ENCODE peak calls at places on chromosomes 5 and 9, in nine cellular contexts. I is mesendoderm, E is right lobe of liver, Y is lung, U is brain microvascular endothelial cell, V is AG04450, Q is vagina, B is uterus, H is right atrium auricular region. P is an unnamed sample.

GRCh38 chr9:132411091-132411508 is 1.1 kb downstream of the CFAP77 start:
- DNase-seq in I (peak), E (no peak), Y (peak), U (peak), V (no peak), Q (no peak), B (no peak), H (no peak), P (no peak)

GRCh38 chr5:43661102-43661501 is 58.1 kb downstream of the NNT start:
- DNase-seq in I (peak), E (no peak), Y (no peak), U (peak), V (no peak), Q (no peak), B (peak), H (no peak), P (no peak)

GRCh38 chr5:143063175-143063970 is 293.2 kb downstream of the ARHGAP26 start:
- DNase-seq in I (no peak), E (no peak), Y (peak), U (no peak), V (no peak), Q (no peak), B (peak), H (no peak), P (no peak)

GRCh38 chr9:69785757-69786156 is 25.9 kb upstream of the PTAR1 start:
- DNase-seq in I (peak), E (no peak), Y (no peak), U (peak), V (peak), Q (no peak), B (no peak), H (no peak), P (no peak)

GRCh38 chr9:84266087-84266561 is 74.4 kb downstream of the SLC28A3 start:
- DNase-seq in I (peak), E (no peak), Y (no peak), U (no peak), V (no peak), Q (no peak), B (no peak), H (no peak), P (no peak)

GRCh38 chr5:134813827-134814226 is 31.9 kb upstream of the C5orf24 start:
- DNase-seq in I (no peak), E (no peak), Y (no peak), U (no peak), V (no peak), Q (no peak), B (no peak), H (no peak), P (no peak)

GRCh38 chr9:105065119-105066088 is 137.4 kb upstream of the ABCA1 start:
- DNase-seq in I (no peak), E (no peak), Y (no peak), U (no peak), V (no peak), Q (no peak), B (no peak), H (no peak), P (no peak)

GRCh38 chr9:131475111-131475955 is 27.4 kb upstream of the POMT1 start:
- DNase-seq in I (no peak), E (peak), Y (no peak), U (no peak), V (no peak), Q (no peak), B (no peak), H (no peak), P (no peak)

GRCh38 chr9:8560560-8561525 is 761.3 kb upstream of the DMAC1 start:
- DNase-seq in I (peak), E (no peak), Y (no peak), U (no peak), V (no peak), Q (no peak), B (no peak), H (no peak), P (no peak)

GRCh38 chr5:142215915-142216681 is 107.5 kb downstream of the NDFIP1 start:
- DNase-seq in I (peak), E (no peak), Y (peak), U (peak), V (peak), Q (no peak), B (peak), H (peak), P (peak)

GRCh38 chr9:137415451-137415850 is 7.5 kb downstream of the EXD3 start:
- DNase-seq in I (no peak), E (peak), Y (no peak), U (no peak), V (no peak), Q (no peak), B (no peak), H (no peak), P (no peak)

GRCh38 chr9:123742009-123742767 is 187.7 kb downstream of the DENND1A start:
- DNase-seq in I (no peak), E (peak), Y (no peak), U (no peak), V (no peak), Q (no peak), B (no peak), H (peak), P (no peak)

GRCh38 chr5:169870221-169870620 is 110.1 kb downstream of the INSYN2B start:
- DNase-seq in I (no peak), E (no peak), Y (no peak), U (no peak), V (no peak), Q (no peak), B (no peak), H (no peak), P (no peak)

GRCh38 chr9:20040991-20041606 is 252.3 kb upstream of the SLC24A2 start:
- DNase-seq in I (peak), E (no peak), Y (no peak), U (no peak), V (no peak), Q (no peak), B (no peak), H (no peak), P (no peak)

GRCh38 chr5:68176802-68177479 is 38.6 kb upstream of the PIK3R1 start:
- DNase-seq in I (peak), E (no peak), Y (no peak), U (no peak), V (no peak), Q (no peak), B (no peak), H (no peak), P (no peak)

GRCh38 chr5:132773601-132774355 is 3.3 kb downstream of the SEPTIN8 start:
- DNase-seq in I (no peak), E (no peak), Y (no peak), U (no peak), V (no peak), Q (no peak), B (no peak), H (no peak), P (no peak)

GRCh38 chr5:132773114-132773513 is 3.9 kb downstream of the SEPTIN8 start:
- DNase-seq in I (no peak), E (no peak), Y (no peak), U (no peak), V (no peak), Q (no peak), B (no peak), H (no peak), P (no peak)

GRCh38 chr5:132770476-132771159 is 6.4 kb downstream of the SEPTIN8 start:
- DNase-seq in I (peak), E (no peak), Y (no peak), U (no peak), V (no peak), Q (no peak), B (no peak), H (no peak), P (no peak)

GRCh38 chr5:132771559-132771998 is 5.5 kb downstream of the SEPTIN8 start:
- DNase-seq in I (peak), E (no peak), Y (no peak), U (peak), V (peak), Q (no peak), B (peak), H (peak), P (no peak)

DNA sequence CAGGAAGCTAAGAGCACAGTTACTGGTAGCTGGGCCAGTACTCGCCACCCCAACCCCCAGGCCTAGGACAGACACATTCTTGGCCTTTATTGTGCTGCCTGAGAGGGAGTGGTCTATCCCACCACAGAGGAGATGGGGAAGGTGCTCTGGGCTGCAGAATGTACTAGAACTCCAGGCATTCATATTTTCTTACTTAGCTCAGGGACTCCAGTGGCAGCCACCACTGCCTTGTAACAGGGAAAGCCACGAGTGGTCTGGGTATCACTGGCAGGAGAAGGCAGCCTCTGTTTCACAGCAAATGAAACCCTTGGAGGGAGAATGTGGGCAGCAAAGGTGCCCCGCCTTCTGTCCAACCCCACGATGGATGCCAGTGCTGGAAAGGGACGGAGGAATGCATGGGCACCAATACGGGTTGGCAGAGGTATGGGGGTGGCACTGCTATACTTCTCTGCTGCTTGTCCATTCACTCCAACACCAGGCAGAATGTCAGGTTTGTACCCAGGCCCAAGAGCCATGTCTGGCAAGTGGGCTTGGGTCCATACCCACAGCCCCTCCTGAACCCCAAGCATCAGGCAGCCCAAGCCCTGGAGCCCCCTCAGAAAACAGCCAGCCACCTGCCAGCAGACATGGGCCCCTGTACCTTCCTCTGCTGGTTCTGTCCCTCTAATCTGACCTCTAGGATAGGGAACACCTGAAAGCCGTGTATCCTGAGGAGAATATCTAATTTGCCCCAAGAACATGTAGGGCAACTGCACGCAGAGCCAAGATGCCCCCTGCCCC is 4.6 kb downstream of the SEPTIN8 start:
- DNase-seq in I (no peak), E (no peak), Y (no peak), U (no peak), V (no peak), Q (no peak), B (no peak), H (no peak), P (no peak)
- H3K27ac ChIP-seq in I (no peak), E (no peak), Y (peak), U (no peak), V (no peak), Q (peak), B (peak), H (peak), P (peak)

GRCh38 chr9:82912639-82913038 is 150.3 kb downstream of the RASEF start:
- DNase-seq in I (peak), E (no peak), Y (no peak), U (no peak), V (no peak), Q (no peak), B (no peak), H (no peak), P (no peak)

GRCh38 chr9:82911997-82912396 is 150.9 kb downstream of the RASEF start:
- DNase-seq in I (no peak), E (no peak), Y (no peak), U (no peak), V (no peak), Q (no peak), B (no peak), H (no peak), P (no peak)
- H3K4me3 ChIP-seq in I (no peak), E (no peak), Y (no peak), U (no peak), V (no peak), Q (no peak), B (no peak), H (no peak), P (no peak)

GRCh38 chr5:148499461-148499860 is 115.7 kb downstream of the FBXO38 start:
- DNase-seq in I (no peak), E (no peak), Y (no peak), U (peak), V (no peak), Q (no peak), B (no peak), H (no peak), P (no peak)
- H3K27ac ChIP-seq in I (no peak), E (no peak), Y (no peak), U (no peak), V (no peak), Q (no peak), B (no peak), H (no peak), P (no peak)

GRCh38 chr5:151020304-151021031 is at the start of gene GPX3:
- DNase-seq in I (peak), E (peak), Y (peak), U (no peak), V (no peak), Q (no peak), B (peak), H (peak), P (peak)
- H3K4me3 ChIP-seq in I (peak), E (peak), Y (peak), U (peak), V (peak), Q (peak), B (peak), H (peak), P (peak)

GRCh38 chr5:149488645-149489306 is 62.5 kb downstream of the CSNK1A1 start:
- DNase-seq in I (no peak), E (no peak), Y (peak), U (no peak), V (no peak), Q (no peak), B (no peak), H (no peak), P (no peak)

GRCh38 chr5:149485655-149486615 is 65.3 kb downstream of the CSNK1A1 start:
- DNase-seq in I (peak), E (no peak), Y (peak), U (peak), V (peak), Q (no peak), B (peak), H (peak), P (peak)

GRCh38 chr5:149489605-149490037 is 61.6 kb downstream of the CSNK1A1 start:
- DNase-seq in I (no peak), E (no peak), Y (no peak), U (no peak), V (no peak), Q (no peak), B (no peak), H (no peak), P (no peak)

GRCh38 chr5:149486726-149487635 is 64.3 kb downstream of the CSNK1A1 start:
- DNase-seq in I (peak), E (no peak), Y (no peak), U (peak), V (peak), Q (no peak), B (no peak), H (no peak), P (no peak)

DNA sequence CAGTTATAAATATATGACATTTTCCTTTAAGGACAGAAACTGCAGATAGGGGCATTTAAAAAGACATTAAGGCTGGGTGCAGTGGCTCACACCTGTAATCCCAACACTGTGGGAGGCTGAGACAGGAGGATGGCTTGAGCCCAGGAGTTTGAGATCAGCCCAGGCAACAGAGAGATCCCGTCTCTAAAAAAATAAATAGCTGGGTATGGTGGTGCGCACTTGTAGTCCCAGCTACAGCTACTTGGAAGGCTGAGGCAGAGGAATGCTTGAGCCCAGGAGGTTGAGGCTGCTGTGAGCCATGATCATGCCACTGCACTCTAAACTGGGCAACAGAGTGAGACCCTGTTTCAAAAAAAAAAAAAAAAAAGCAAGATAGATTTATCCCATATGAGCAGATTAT is 63.6 kb downstream of the CSNK1A1 start:
- DNase-seq in I (no peak), E (no peak), Y (no peak), U (no peak), V (no peak), Q (no peak), B (no peak), H (no peak), P (no peak)
- H3K27ac ChIP-seq in I (no peak), E (no peak), Y (no peak), U (peak), V (peak), Q (peak), B (peak), H (peak), P (peak)

DNA sequence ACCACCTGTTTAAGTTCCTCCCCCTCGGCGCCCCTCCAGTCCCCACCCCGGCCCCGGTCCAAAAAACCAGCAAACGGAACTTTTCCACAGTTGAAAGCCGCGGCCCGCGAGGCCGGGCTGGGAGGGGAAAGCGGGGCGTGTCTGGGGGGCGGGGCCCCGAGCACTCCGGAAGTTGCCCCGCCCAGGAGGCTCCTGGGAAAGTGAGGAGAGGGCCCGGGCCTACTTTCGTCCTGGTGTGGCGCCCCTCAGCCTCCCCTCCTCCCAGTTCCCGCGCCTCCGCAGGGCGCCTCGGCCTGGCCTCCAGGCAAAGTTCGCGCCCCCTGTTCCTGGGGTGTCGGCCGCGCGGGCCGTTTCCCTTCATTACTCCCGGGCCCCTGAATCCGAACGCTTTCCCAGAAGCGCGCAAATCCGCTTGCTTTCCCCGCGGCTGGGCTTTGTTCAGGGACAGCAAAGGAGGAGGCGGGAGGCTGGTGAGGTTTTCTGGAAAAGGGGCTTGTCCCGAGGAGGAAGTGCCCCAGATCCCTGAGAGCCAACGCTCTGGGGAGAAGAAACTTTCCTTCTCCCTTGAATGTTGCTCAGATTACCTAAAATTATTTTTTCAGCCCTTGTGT is 4.4 kb upstream of the DMRT3 start:
- DNase-seq in I (peak), E (no peak), Y (no peak), U (no peak), V (no peak), Q (no peak), B (no peak), H (no peak), P (no peak)
- H3K4me3 ChIP-seq in I (no peak), E (no peak), Y (no peak), U (no peak), V (no peak), Q (peak), B (no peak), H (peak), P (peak)